ENCODE peak calls at places on chromosomes 7 and 10, in five cellular contexts. M is K562, O is mammary epithelial cell, G is A549, P is PC-3. N is an unnamed sample.

GRCh38 chr7:98866765-98867164 is 3.0 kb downstream of the TMEM130 start:
- DNase-seq in M (no peak), P (no peak), G (no peak), O (no peak), N (no peak)

GRCh38 chr10:112842832-112843360 is 107.2 kb upstream of the TCF7L2 start:
- DNase-seq in P (no peak), G (no peak), O (no peak), M (peak; percentile 39), N (no peak)

GRCh38 chr10:17616403-17617030 is 657 bp downstream of the HACD1 start:
- DNase-seq in P (peak; percentile 39), O (peak; percentile 56), M (peak; percentile 74), G (peak; percentile 59), N (peak; percentile 36)

GRCh38 chr7:156792611-156793010 is 100.4 kb downstream of the LMBR1 start:
- DNase-seq in P (no peak), G (no peak), M (no peak), O (no peak), N (no peak)

GRCh38 chr10:114917459-114917858 is 20.5 kb upstream of the TRUB1 start:
- DNase-seq in M (no peak), G (no peak), P (no peak), O (no peak), N (no peak)

GRCh38 chr10:8042864-8043568 is 11.5 kb upstream of the GATA3 start:
- DNase-seq in O (no peak), M (no peak), G (no peak), P (no peak), N (no peak)

GRCh38 chr10:72084094-72084459 is 4.3 kb downstream of the SPOCK2 start:
- DNase-seq in O (no peak), G (no peak), P (no peak), M (no peak), N (no peak)

GRCh38 chr10:103660364-103661197 is 167.1 kb downstream of the NEURL1 start:
- DNase-seq in M (no peak), G (no peak), P (no peak), O (peak; percentile 33), N (no peak)

GRCh38 chr7:2478387-2478760 is 2.2 kb upstream of the GRIFIN start:
- DNase-seq in O (no peak), G (no peak), P (peak; percentile 23), M (no peak), N (peak; percentile 48)

GRCh38 chr7:142788303-142789286 is 17.8 kb downstream of the PRSS2 start:
- DNase-seq in G (no peak), P (no peak), O (no peak), M (no peak), N (no peak)

GRCh38 chr7:16318989-16319915 is 102.1 kb downstream of the CRPPA start:
- DNase-seq in P (peak; percentile 82), M (no peak), O (peak; percentile 67), G (peak; percentile 6), N (peak; percentile 66)

GRCh38 chr7:116561697-116562483 is 37.1 kb downstream of the CAV1 start:
- DNase-seq in G (no peak), M (no peak), O (peak; percentile 18), P (peak; percentile 21), N (peak; percentile 46)

GRCh38 chr10:11358923-11359560 is 252.4 kb downstream of the USP6NL start:
- DNase-seq in M (no peak), G (no peak), O (no peak), P (no peak), N (no peak)

GRCh38 chr10:100968037-100968736 is 1.1 kb upstream of the SEMA4G start:
- DNase-seq in G (no peak), O (no peak), M (no peak), P (no peak), N (no peak)

GRCh38 chr7:73642834-73643233 is 18.5 kb upstream of the MLXIPL start:
- DNase-seq in M (no peak), G (no peak), P (no peak), O (no peak), N (peak; percentile 17)

GRCh38 chr7:91656486-91657237 is 223.8 kb downstream of the MTERF1 start:
- DNase-seq in P (no peak), O (no peak), G (no peak), M (no peak), N (peak; percentile 84)

GRCh38 chr7:41573017-41573416 is 129.9 kb downstream of the INHBA start:
- DNase-seq in M (no peak), G (no peak), P (peak; percentile 88), O (peak; percentile 76), N (peak; percentile 65)

GRCh38 chr10:514137-514671 is 175.3 kb downstream of the DIP2C start:
- DNase-seq in M (no peak), P (no peak), O (no peak), G (no peak), N (no peak)

GRCh38 chr10:109647627-109648026 is 275.7 kb downstream of the XPNPEP1 start:
- DNase-seq in P (peak; percentile 23), O (no peak), G (no peak), M (no peak), N (no peak)

GRCh38 chr7:45088821-45089313 is at the start of gene NACAD:
- DNase-seq in P (no peak), O (no peak), M (peak; percentile 60), G (peak; percentile 29), N (peak; percentile 19)

GRCh38 chr10:21507066-21507669 is 18.3 kb downstream of the SKIDA1 start:
- DNase-seq in M (no peak), P (no peak), G (no peak), O (no peak), N (no peak)

GRCh38 chr10:11742779-11743298 is 657 bp downstream of the ECHDC3 start:
- DNase-seq in G (no peak), O (no peak), P (no peak), M (no peak), N (no peak)

GRCh38 chr7:118158766-118159165 is 25.2 kb upstream of the LSM8 start:
- DNase-seq in P (peak; percentile 8), G (no peak), O (no peak), M (no peak), N (no peak)

GRCh38 chr10:114301951-114302710 is 63.1 kb downstream of the VWA2 start:
- DNase-seq in G (no peak), M (no peak), O (no peak), P (peak; percentile 10), N (no peak)

GRCh38 chr10:127024655-127025054 is 119.4 kb downstream of the DOCK1 start:
- DNase-seq in P (no peak), M (no peak), G (no peak), O (no peak), N (no peak)

GRCh38 chr7:45421096-45421495 is 153.1 kb upstream of the ADCY1 start:
- DNase-seq in P (peak; percentile 58), M (no peak), G (no peak), O (peak; percentile 27), N (peak; percentile 56)

GRCh38 chr7:5286933-5287332 is 4.2 kb downstream of the SLC29A4 start:
- DNase-seq in O (no peak), G (no peak), M (no peak), P (no peak), N (no peak)

GRCh38 chr7:44162785-44163395 is 21.8 kb upstream of the MYL7 start:
- DNase-seq in M (no peak), G (no peak), O (peak; percentile 26), P (no peak), N (no peak)

GRCh38 chr7:92873776-92874175 is 37.4 kb upstream of the CDK6 start:
- DNase-seq in O (no peak), P (no peak), G (no peak), M (no peak), N (peak; percentile 97)

GRCh38 chr10:27724287-27724686 is 21.3 kb downstream of the MKX start:
- DNase-seq in P (peak; percentile 17), G (no peak), O (no peak), M (no peak), N (no peak)

GRCh38 chr10:26172126-26172525 is 44.4 kb upstream of the GAD2 start:
- DNase-seq in G (no peak), M (no peak), O (no peak), P (no peak), N (no peak)

GRCh38 chr10:132109341-132110072 is 43.8 kb downstream of the JAKMIP3 start:
- DNase-seq in M (no peak), O (no peak), G (no peak), P (no peak), N (no peak)

GRCh38 chr10:79272353-79272752 is 74.9 kb upstream of the PPIF start:
- DNase-seq in O (no peak), M (no peak), G (no peak), P (no peak), N (no peak)

GRCh38 chr10:47378606-47379444 is 5.3 kb downstream of the ZNF488 start:
- DNase-seq in O (no peak), G (no peak), M (no peak), P (no peak), N (no peak)

GRCh38 chr10:110613341-110613995 is 30.7 kb upstream of the RBM20 start:
- DNase-seq in G (no peak), O (no peak), P (no peak), M (no peak), N (no peak)

GRCh38 chr7:159086301-159086925 is 58.3 kb downstream of the VIPR2 start:
- DNase-seq in M (no peak), G (no peak), P (no peak), O (no peak), N (no peak)

GRCh38 chr7:102258749-102259107 is 27.9 kb upstream of the SH2B2 start:
- DNase-seq in G (no peak), O (no peak), M (no peak), P (no peak), N (peak; percentile 48)
- H3K4me1 ChIP-seq in G (no peaks in the 10 kb centered on the region), O (no peaks in the 10 kb centered on the region), M (peaks cover 12% of the 10 kb centered on the region), P (no peaks in the 10 kb centered on the region), N (peaks cover 3% of the 10 kb centered on the region)

GRCh38 chr10:30493609-30494530 is 59.9 kb downstream of the MAP3K8 start:
- DNase-seq in P (peak; percentile 49), M (peak; percentile 50), G (no peak), O (peak; percentile 36), N (peak; percentile 42)
- H3K4me2 ChIP-seq in P (no peak overlapping the region), M (peak overlapping the region; percentile 71), G (peak overlapping the region; percentile 38), O (no peak overlapping the region), N (no peak overlapping the region)

DNA sequence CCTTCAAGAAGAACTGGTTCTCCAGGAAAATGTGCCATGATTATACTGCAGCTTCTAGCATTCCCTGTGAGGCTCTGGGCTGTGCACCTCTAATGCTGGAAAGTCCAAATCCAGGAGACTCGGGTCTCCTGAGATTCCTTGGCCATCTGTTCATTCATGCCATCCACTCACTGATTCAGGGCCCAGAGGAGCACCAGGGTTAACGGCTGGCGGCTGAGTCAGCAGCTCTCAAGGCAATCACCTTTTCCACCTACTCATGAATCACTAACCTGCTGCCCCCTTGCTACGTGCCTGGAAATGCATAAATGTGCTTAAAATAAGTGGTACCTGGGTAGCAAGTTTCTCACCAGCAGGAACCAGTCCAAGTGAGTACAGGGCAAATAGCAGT is 132.7 kb downstream of the KCNMA1 start:
- DNase-seq in P (peak; percentile 100), G (peak; percentile 49), O (peak; percentile 98), M (no peak), N (peak; percentile 58)
- TF ChIP-seq CTCF in P (peak; percentile 90), G (peak; percentile 22), O (peak; percentile 56), M (no peak), N (no peak)

DNA sequence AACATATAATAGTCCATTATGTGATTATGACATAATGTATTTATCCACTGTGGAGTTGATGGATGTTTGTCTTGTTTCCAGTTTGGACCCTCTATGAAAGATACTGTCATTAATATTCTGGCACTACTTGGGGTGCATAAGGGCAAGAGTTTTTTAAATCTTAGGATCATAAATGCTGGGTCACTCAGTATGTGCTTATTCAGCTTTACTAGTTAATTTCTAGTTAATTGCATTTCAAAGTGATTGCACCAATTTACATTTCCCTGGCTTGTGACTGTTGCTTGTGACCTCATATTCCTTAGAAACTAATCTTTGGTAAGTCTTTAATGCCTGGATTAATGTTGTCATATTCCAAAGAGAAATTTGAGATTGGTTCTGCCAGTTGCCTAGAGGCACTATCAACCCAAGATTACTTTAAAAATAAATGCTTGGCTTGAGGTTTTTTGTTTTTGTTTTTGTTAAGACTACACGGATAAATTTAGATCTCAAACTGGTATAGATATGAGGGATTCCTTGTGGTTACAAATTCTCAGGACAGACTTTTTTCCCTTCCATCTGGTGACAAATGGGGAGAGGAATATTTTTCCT is 103.1 kb downstream of the ANK3 start:
- DNase-seq in M (no peak), G (no peak), O (no peak), P (no peak), N (peak; percentile 41)
- H3K4me1 ChIP-seq in M (no peaks in the 10 kb centered on the region), G (peaks cover 25% of the 10 kb centered on the region), O (peaks cover 5% of the 10 kb centered on the region), P (peaks cover 33% of the 10 kb centered on the region), N (peaks cover 25% of the 10 kb centered on the region)

N was measured in astrocyte.